ENCODE peak calls at places on chromosomes 2 and 18, in four cellular contexts. S is type B pancreatic cell; X is activated CD4-positive, alpha-beta T cell treated with anti-CD3 and anti-CD28 coated beads, Interleukin-2, amount 10 ng/mL, durations not matched to agents 24 days and 14 days; R is NCI-H2171 treated with DMSO at 0.1 percent for 48 hours. W is an unnamed sample.
A peak's percentile ranks its signal among the peaks of the same experiment; 100 is the strongest.

GRCh38 chr2:239881561-239882320 is 143.4 kb downstream of the NDUFA10 start:
- DNase-seq in S (peak; percentile 62), X (no peak), R (no peak), W (no peak)

GRCh38 chr2:10977003-10977402 is 65.3 kb downstream of the KCNF1 start:
- DNase-seq in X (no peak), S (no peak), R (no peak), W (no peak)

GRCh38 chr18:5424903-5425302 is 118.9 kb downstream of the EPB41L3 start:
- DNase-seq in X (peak; percentile 61), R (peak; percentile 67), S (no peak), W (peak; percentile 84)

GRCh38 chr2:240131941-240132650 is 4.0 kb downstream of the COPS9 start:
- DNase-seq in S (peak; percentile 62), X (no peak), R (no peak), W (no peak)

GRCh38 chr2:235225261-235225660 is 268.6 kb upstream of the AGAP1 start:
- DNase-seq in X (no peak), S (no peak), R (no peak), W (no peak)

GRCh38 chr2:96092580-96092877 is 23.8 kb downstream of the ADRA2B start:
- DNase-seq in S (no peak), R (peak; percentile 24), X (no peak), W (peak; percentile 70)

GRCh38 chr18:30376515-30376914 is 666.0 kb downstream of the DSC3 start:
- DNase-seq in X (no peak), R (no peak), S (no peak), W (peak; percentile 48)

GRCh38 chr2:217902281-217903141 is 100.3 kb downstream of the TNS1 start:
- DNase-seq in X (no peak), S (no peak), R (no peak), W (no peak)

GRCh38 chr2:226983891-226984290 is 148.0 kb downstream of the RHBDD1 start:
- DNase-seq in R (no peak), X (no peak), S (no peak), W (no peak)

GRCh38 chr2:11877764-11878163 is 131.3 kb downstream of the LPIN1 start:
- DNase-seq in S (no peak), X (no peak), R (no peak), W (no peak)

GRCh38 chr2:161122772-161123530 is 37.3 kb upstream of the TANK start:
- DNase-seq in X (peak; percentile 69), S (no peak), R (no peak), W (no peak)

GRCh38 chr2:190649035-190649797 is at the start of gene NAB1:
- DNase-seq in X (peak; percentile 91), S (peak; percentile 80), R (peak; percentile 63), W (peak; percentile 65)

GRCh38 chr2:9782197-9782719 is 61.0 kb upstream of the TAF1B start:
- DNase-seq in R (peak; percentile 65), S (no peak), X (peak; percentile 94), W (peak; percentile 5)

GRCh38 chr2:16248571-16249105 is 308.3 kb downstream of the MYCN start:
- DNase-seq in S (no peak), X (no peak), R (no peak), W (no peak)

GRCh38 chr2:120871881-120872620 is 136.4 kb downstream of the GLI2 start:
- DNase-seq in S (no peak), X (no peak), R (no peak), W (peak; percentile 14)

GRCh38 chr2:232870002-232870765 is at the start of gene SNORC:
- DNase-seq in R (no peak), S (no peak), X (no peak), W (no peak)

GRCh38 chr18:2104620-2105462 is 466.5 kb downstream of the METTL4 start:
- DNase-seq in S (no peak), R (peak; percentile 8), X (peak; percentile 83), W (peak; percentile 79)

GRCh38 chr18:2716394-2717326 is 61.1 kb downstream of the SMCHD1 start:
- DNase-seq in X (no peak), S (no peak), R (no peak), W (no peak)

GRCh38 chr2:240236217-240237111 is 96.0 kb upstream of the OTOS start:
- DNase-seq in X (no peak), R (peak; percentile 46), S (no peak), W (peak; percentile 26)

GRCh38 chr2:67752964-67753363 is 309.8 kb downstream of the C1D start:
- DNase-seq in R (no peak), S (no peak), X (no peak), W (no peak)

GRCh38 chr2:146602856-146603255 is 1242.0 kb upstream of the ACVR2A start:
- DNase-seq in S (no peak), R (no peak), X (no peak), W (no peak)

GRCh38 chr2:11419781-11420180 is 46.2 kb downstream of the E2F6 start:
- DNase-seq in X (no peak), R (no peak), S (no peak), W (no peak)

GRCh38 chr2:44777542-44777941 is 164.0 kb upstream of the SIX3 start:
- DNase-seq in R (peak; percentile 56), X (no peak), S (no peak), W (peak; percentile 95)

GRCh38 chr2:794554-795244 is 117.5 kb upstream of the TMEM18 start:
- DNase-seq in S (no peak), R (peak; percentile 40), X (no peak), W (no peak)

GRCh38 chr2:79120194-79120713 is at the start of gene REG1A:
- DNase-seq in S (no peak), R (no peak), X (no peak), W (no peak)

GRCh38 chr2:7845332-7845731 is 836.5 kb upstream of the ID2 start:
- DNase-seq in X (peak; percentile 52), R (no peak), S (no peak), W (no peak)

GRCh38 chr2:184815824-184816223 is 217.5 kb downstream of the ZNF804A start:
- DNase-seq in R (no peak), X (no peak), S (no peak), W (no peak)

GRCh38 chr2:219175928-219176817 is 552 bp downstream of the CNPPD1 start:
- DNase-seq in X (peak; percentile 78), R (peak; percentile 38), S (peak; percentile 75), W (peak; percentile 74)

GRCh38 chr2:54672587-54673456 is 50.6 kb upstream of the EML6 start:
- DNase-seq in S (no peak), X (no peak), R (no peak), W (no peak)

GRCh38 chr2:196195302-196195701 is 23.9 kb upstream of the STK17B start:
- DNase-seq in R (no peak), S (no peak), X (no peak), W (no peak)

GRCh38 chr2:198376677-198377076 is 572.3 kb downstream of the PLCL1 start:
- DNase-seq in R (no peak), S (no peak), X (no peak), W (no peak)

GRCh38 chr18:79422783-79423165 is 27.0 kb downstream of the NFATC1 start:
- DNase-seq in S (no peak), X (no peak), R (no peak), W (no peak)

GRCh38 chr18:38688402-38688801 is 1122.8 kb upstream of the CELF4 start:
- DNase-seq in X (no peak), S (no peak), R (no peak), W (no peak)

GRCh38 chr2:128234613-128235012 is 84.1 kb downstream of the HS6ST1 start:
- DNase-seq in S (no peak), R (no peak), X (no peak), W (peak; percentile 66)

W was measured in NCI-H69.